ENCODE peak calls at places on chromosomes 12 and 14, in seven cellular contexts. A is fibroblast of pulmonary artery, H is NCI-H1105, V is pulmonary artery endothelial cell, J is activated B cell treated with CpG ODN at 0.5 μM for 24 hours, Y is RPMI8226, K is hypothalamus. W is an unnamed sample.

GRCh38 chr12:95548539-95549391 is 2.5 kb downstream of the USP44 start:
- DNase-seq in J (peak), Y (no peak), H (peak), A (no peak), V (no peak), K (peak), W (peak)

GRCh38 chr12:131883521-131883900 is 10.9 kb upstream of the ULK1 start:
- DNase-seq in Y (no peak), A (no peak), J (no peak), V (no peak), K (no peak), H (no peak), W (no peak)

GRCh38 chr14:67517083-67517482 is 16.0 kb upstream of the PLEKHH1 start:
- DNase-seq in Y (no peak), J (no peak), V (no peak), K (no peak), H (no peak), A (peak), W (no peak)

GRCh38 chr14:91349481-91350074 is 68.0 kb downstream of the CCDC88C start:
- DNase-seq in K (no peak), Y (peak), A (no peak), J (no peak), V (no peak), H (no peak), W (peak)

GRCh38 chr14:51328089-51328941 is 88.3 kb downstream of the TMX1 start:
- DNase-seq in K (no peak), H (peak), V (no peak), J (no peak), A (peak), Y (peak), W (no peak)

GRCh38 chr14:51258280-51258679 is 18.2 kb downstream of the TMX1 start:
- DNase-seq in H (no peak), J (no peak), Y (no peak), K (no peak), V (no peak), A (no peak), W (no peak)

GRCh38 chr14:103401223-103402214 is 16.3 kb downstream of the MARK3 start:
- DNase-seq in V (peak), H (no peak), J (no peak), K (no peak), A (peak), Y (no peak), W (no peak)

GRCh38 chr12:115885040-115885439 is 392.5 kb downstream of the MED13L start:
- DNase-seq in J (no peak), V (no peak), H (peak), Y (no peak), K (no peak), A (no peak), W (no peak)

GRCh38 chr12:20377750-20378149 is 9.4 kb downstream of the PDE3A start:
- DNase-seq in H (no peak), V (no peak), J (no peak), Y (no peak), K (no peak), A (no peak), W (no peak)

GRCh38 chr12:79644274-79645234 is 46.2 kb downstream of the PAWR start:
- DNase-seq in K (no peak), J (no peak), H (no peak), Y (no peak), V (no peak), A (no peak), W (no peak)

GRCh38 chr12:92784356-92784755 is 81.6 kb downstream of the PLEKHG7 start:
- DNase-seq in Y (no peak), K (no peak), V (no peak), A (no peak), H (no peak), J (no peak), W (no peak)

GRCh38 chr14:68598621-68599447 is 194.0 kb downstream of the ZFP36L1 start:
- DNase-seq in H (no peak), V (peak), J (no peak), K (no peak), Y (no peak), A (peak), W (no peak)

GRCh38 chr12:91913651-91914050 is 232.0 kb downstream of the BTG1 start:
- DNase-seq in H (no peak), A (no peak), Y (no peak), J (no peak), V (no peak), K (no peak), W (no peak)

GRCh38 chr14:100736269-100737180 is 9.8 kb downstream of the DLK1 start:
- DNase-seq in A (no peak), Y (no peak), V (no peak), H (no peak), J (no peak), K (no peak), W (no peak)

GRCh38 chr12:18224745-18225144 is 36.6 kb upstream of the PIK3C2G start:
- DNase-seq in J (no peak), V (no peak), K (no peak), Y (peak), H (peak), A (peak), W (no peak)

GRCh38 chr12:128286970-128287369 is 20.0 kb downstream of the TMEM132C start:
- DNase-seq in H (no peak), Y (no peak), K (no peak), A (no peak), J (no peak), V (no peak), W (no peak)

GRCh38 chr14:89399594-89400068 is 17.4 kb downstream of the FOXN3 start:
- DNase-seq in J (no peak), Y (no peak), V (peak), K (no peak), A (peak), H (peak), W (no peak)

GRCh38 chr14:50312734-50313054 is 570 bp downstream of the DMAC2L start:
- DNase-seq in Y (no peak), J (no peak), K (no peak), V (no peak), H (no peak), A (no peak), W (no peak)

GRCh38 chr14:103561381-103562134 is 899 bp downstream of the BAG5 start:
- DNase-seq in V (peak), H (no peak), K (no peak), A (peak), J (no peak), Y (peak), W (no peak)

GRCh38 chr12:7434670-7435069 is 9.3 kb downstream of the CD163L1 start:
- DNase-seq in V (no peak), K (no peak), A (no peak), H (no peak), J (no peak), Y (no peak), W (no peak)

GRCh38 chr12:81992461-81992860 is 233.3 kb upstream of the PPFIA2 start:
- DNase-seq in A (no peak), V (no peak), K (no peak), J (no peak), H (no peak), Y (peak), W (no peak)

GRCh38 chr12:56321027-56321426 is 5.2 kb upstream of the CNPY2 start:
- DNase-seq in H (no peak), Y (no peak), V (no peak), K (no peak), A (no peak), J (no peak), W (no peak)

GRCh38 chr14:99573000-99573330 is 31.0 kb downstream of the CCDC85C start:
- DNase-seq in A (no peak), K (no peak), V (no peak), H (no peak), Y (no peak), J (no peak), W (no peak)

GRCh38 chr12:130147875-130148596 is 14.2 kb upstream of the FZD10 start:
- DNase-seq in J (no peak), H (no peak), V (no peak), A (no peak), K (no peak), Y (peak), W (no peak)

GRCh38 chr12:66240106-66240820 is 51.2 kb downstream of the IRAK3 start:
- DNase-seq in H (no peak), V (no peak), A (no peak), Y (no peak), J (no peak), K (no peak), W (no peak)

GRCh38 chr14:58768977-58769376 is 131.2 kb downstream of the DACT1 start:
- DNase-seq in H (no peak), J (no peak), K (no peak), A (no peak), Y (no peak), V (no peak), W (no peak)

GRCh38 chr14:100842799-100843198 is 16.9 kb downstream of the MEG3 start:
- DNase-seq in J (no peak), K (no peak), A (peak), H (no peak), V (no peak), Y (no peak), W (no peak)